ENCODE peak calls at places on chromosomes 12 and 14, in four cellular contexts. O is aorta, X is sigmoid colon, J is adipocyte. T is an unnamed sample.

GRCh38 chr14:101854366-101854765 is 92.9 kb downstream of the PPP2R5C start:
- DNase-seq in O (no peak), X (no peak), J (no peak), T (no peak)

GRCh38 chr14:20429801-20430669 is 5.9 kb downstream of the KLHL33 start:
- DNase-seq in O (no peak), X (no peak), J (no peak), T (no peak)

GRCh38 chr12:57087689-57088441 is 1.0 kb upstream of the NAB2 start:
- DNase-seq in O (peak; percentile 95), J (peak; percentile 95), X (peak; percentile 98), T (peak; percentile 94)

GRCh38 chr12:105107176-105107496 is 395 bp upstream of the WASHC4 start:
- DNase-seq in X (peak; percentile 68), J (peak; percentile 78), O (no peak), T (peak; percentile 69)

GRCh38 chr12:104573-105081 is 38.1 kb downstream of the IQSEC3 start:
- DNase-seq in J (peak; percentile 17), O (no peak), X (peak; percentile 49), T (no peak)

GRCh38 chr14:64708148-64709004 is 4.2 kb downstream of the PLEKHG3 start:
- DNase-seq in O (peak; percentile 77), J (no peak), X (peak; percentile 77), T (peak; percentile 49)

GRCh38 chr14:36067428-36068187 is 108.9 kb downstream of the PTCSC3 start:
- DNase-seq in J (no peak), X (no peak), O (no peak), T (no peak)

GRCh38 chr12:113381237-113381636 is 22.4 kb downstream of the SDS start:
- DNase-seq in X (no peak), O (no peak), J (no peak), T (no peak)

GRCh38 chr12:11595080-11595479 is 54.4 kb upstream of the ETV6 start:
- DNase-seq in O (no peak), X (no peak), J (no peak), T (no peak)

GRCh38 chr12:22268406-22268805 is 66.1 kb downstream of the ST8SIA1 start:
- DNase-seq in X (no peak), O (no peak), J (no peak), T (no peak)

GRCh38 chr14:81211844-81212243 is 8.9 kb downstream of the GTF2A1 start:
- DNase-seq in O (no peak), J (peak; percentile 49), X (no peak), T (peak; percentile 40)

GRCh38 chr12:64610092-64610659 is at the start of gene RASSF3:
- DNase-seq in X (peak; percentile 80), J (peak; percentile 82), O (peak; percentile 91), T (peak; percentile 49)

GRCh38 chr14:30240002-30240401 is 312.4 kb upstream of the PRKD1 start:
- DNase-seq in J (no peak), X (no peak), O (no peak), T (no peak)
- H3K4me3 ChIP-seq in J (no peak overlapping the region), X (no peak overlapping the region), O (no peak overlapping the region), T (no peak overlapping the region)

GRCh38 chr14:50060871-50061663 is 55.3 kb downstream of the VCPKMT start:
- DNase-seq in O (peak; percentile 79), J (peak; percentile 96), X (peak; percentile 86), T (peak; percentile 97)
- H3K4me3 ChIP-seq in O (no peak overlapping the region), J (peak overlapping the region; percentile 62), X (no peak overlapping the region), T (peak overlapping the region; percentile 26)

DNA sequence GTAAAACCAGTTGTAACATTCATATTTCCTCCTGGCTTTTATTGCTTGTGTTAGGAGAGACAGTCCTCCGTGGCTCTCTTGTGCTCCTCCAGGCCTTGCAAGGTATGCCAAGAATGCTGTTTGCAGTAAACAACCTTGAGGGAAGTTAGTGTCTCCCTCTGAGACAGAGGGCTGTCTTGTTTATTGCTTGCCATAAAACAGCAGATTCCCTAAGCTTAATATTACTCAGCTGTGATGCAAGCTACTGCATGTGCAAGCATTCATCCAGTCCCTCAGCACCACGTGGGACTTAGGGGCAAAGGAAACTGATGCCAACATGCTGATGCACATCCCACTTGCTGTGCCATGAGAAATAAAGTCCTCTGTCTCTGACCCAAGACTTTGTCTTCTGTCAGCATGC is 6.6 kb downstream of the POMT2 start:
- DNase-seq in X (peak; percentile 60), J (peak; percentile 78), O (no peak), T (peak; percentile 79)
- H3K4me3 ChIP-seq in X (no peak overlapping the region), J (no peak overlapping the region), O (no peak overlapping the region), T (no peak overlapping the region)

GRCh38 chr12:75784591-75784990 is 247.0 kb downstream of the PHLDA1 start:
- DNase-seq in J (peak; percentile 25), O (no peak), X (peak; percentile 87), T (no peak)
- H3K4me3 ChIP-seq in J (no peak overlapping the region), O (no peak overlapping the region), X (no peak overlapping the region), T (no peak overlapping the region)

GRCh38 chr14:24232121-24232644 is at the start of gene NEDD8:
- DNase-seq in X (peak; percentile 98), O (peak; percentile 97), J (peak; percentile 95), T (peak; percentile 97)

GRCh38 chr14:24231263-24232120 is 675 bp downstream of the NEDD8 start:
- DNase-seq in X (no peak), J (peak; percentile 21), O (no peak), T (no peak)

GRCh38 chr14:24234095-24235020 is 1.6 kb downstream of the GMPR2 start:
- DNase-seq in J (no peak), O (no peak), X (no peak), T (no peak)

GRCh38 chr14:24233538-24233866 is 773 bp downstream of the GMPR2 start:
- DNase-seq in X (no peak), J (no peak), O (no peak), T (no peak)

GRCh38 chr14:24232645-24233537 is at the start of gene GMPR2:
- DNase-seq in X (no peak), J (peak; percentile 38), O (no peak), T (peak; percentile 17)
- H3K4me3 ChIP-seq in X (peak within 1 kb of the TSS; percentile 68), J (peak within 1 kb of the TSS; percentile 92), O (peak within 1 kb of the TSS; percentile 60), T (peak within 1 kb of the TSS; percentile 80)

GRCh38 chr12:67853204-67853603 is 136.0 kb upstream of the IFNG-AS1 start:
- DNase-seq in X (no peak), O (no peak), J (peak; percentile 42), T (peak; percentile 54)
- H3K4me3 ChIP-seq in X (no peak overlapping the region), O (no peak overlapping the region), J (peak overlapping the region; percentile 30), T (no peak overlapping the region)

DNA sequence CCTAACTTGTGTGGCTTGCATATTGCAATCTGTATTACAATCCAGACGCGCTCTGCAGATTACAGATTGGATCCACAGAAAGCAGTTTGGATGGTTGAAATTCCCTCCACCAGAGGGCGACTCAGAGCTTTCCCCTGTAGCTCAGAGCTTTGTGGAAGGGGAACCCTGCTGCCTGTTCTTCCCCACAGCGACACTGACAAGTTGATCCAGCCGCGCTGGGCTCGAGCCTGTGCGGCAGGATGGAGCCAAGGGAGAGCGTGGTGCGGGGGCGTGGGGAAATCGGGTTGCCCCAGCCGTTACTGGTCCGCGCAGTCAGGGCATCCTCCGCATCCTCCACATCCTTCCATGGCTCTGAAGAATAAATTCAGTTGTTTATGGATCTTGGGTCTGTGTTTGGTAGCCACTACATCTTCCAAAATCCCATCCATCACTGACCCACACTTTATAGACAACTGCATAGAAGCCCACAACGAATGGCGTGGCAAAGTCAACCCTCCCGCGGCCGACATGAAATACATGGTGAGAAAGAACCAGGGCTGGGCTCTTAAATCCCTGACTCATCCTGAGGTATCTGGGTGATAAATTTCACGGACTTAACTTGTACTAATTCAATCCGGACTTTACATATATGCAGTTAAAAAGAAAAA is at the start of gene GLIPR1L1:
- DNase-seq in J (peak; percentile 97), O (peak; percentile 93), X (peak; percentile 93), T (peak; percentile 89)
- H3K4me3 ChIP-seq in J (peak within 1 kb of the TSS; percentile 78), O (peak within 1 kb of the TSS; percentile 61), X (peak within 1 kb of the TSS; percentile 37), T (peak within 1 kb of the TSS; percentile 61)

GRCh38 chr12:20370001-20370381 is 1.7 kb downstream of the PDE3A start:
- DNase-seq in O (no peak), X (peak; percentile 84), J (peak; percentile 51), T (peak; percentile 45)

GRCh38 chr12:20366776-20367409 is 1.4 kb upstream of the PDE3A start:
- DNase-seq in J (peak; percentile 16), X (no peak), O (no peak), T (no peak)

GRCh38 chr12:20369164-20370000 is 1.0 kb downstream of the PDE3A start:
- DNase-seq in J (peak; percentile 80), X (peak; percentile 94), O (peak; percentile 93), T (peak; percentile 77)

GRCh38 chr12:20368653-20369163 is 371 bp downstream of the PDE3A start:
- DNase-seq in X (peak; percentile 78), J (peak; percentile 82), O (peak; percentile 77), T (peak; percentile 62)

GRCh38 chr12:20367731-20368652 is at the start of gene PDE3A:
- DNase-seq in J (peak; percentile 92), O (peak; percentile 88), X (peak; percentile 90), T (peak; percentile 87)
- H3K4me3 ChIP-seq in J (peak within 1 kb of the TSS; percentile 96), O (peak within 1 kb of the TSS; percentile 95), X (peak within 1 kb of the TSS; percentile 81), T (peak within 1 kb of the TSS; percentile 92)